ENCODE peak calls at places on chromosomes 16 and 17, in eight cellular contexts. One of them, this sample, is unnamed.

GRCh38 chr16:89398924-89399323 is 91.4 kb downstream of the ANKRD11 start:
- DNase-seq in stimulated activated naive CD4-positive, alpha-beta T cell treated with Interleukin-2 at 50 U/mL for 16 hours: no peak
- DNase-seq in hypothalamus: no peak
- DNase-seq in IMR-90: no peak
- DNase-seq in neural crest cell: no peak
- DNase-seq in cortex of kidney: no peak
- DNase-seq in astrocyte of the spinal cord: no peak
- DNase-seq in posterior cingulate gyrus: no peak
- DNase-seq in this sample: no peak

GRCh38 chr17:60455378-60455777 is 33.1 kb downstream of the CHCT1 start:
- DNase-seq in IMR-90: peak; percentile 18
- DNase-seq in cortex of kidney: no peak
- DNase-seq in hypothalamus: no peak
- DNase-seq in stimulated activated naive CD4-positive, alpha-beta T cell treated with Interleukin-2 at 50 U/mL for 16 hours: no peak
- DNase-seq in posterior cingulate gyrus: no peak
- DNase-seq in neural crest cell: no peak
- DNase-seq in astrocyte of the spinal cord: no peak
- DNase-seq in this sample: no peak

GRCh38 chr17:2980211-2980903 is 83.0 kb downstream of the OR1D5 start:
- DNase-seq in neural crest cell: no peak
- DNase-seq in cortex of kidney: no peak
- DNase-seq in IMR-90: no peak
- DNase-seq in posterior cingulate gyrus: no peak
- DNase-seq in stimulated activated naive CD4-positive, alpha-beta T cell treated with Interleukin-2 at 50 U/mL for 16 hours: no peak
- DNase-seq in hypothalamus: no peak
- DNase-seq in astrocyte of the spinal cord: no peak
- DNase-seq in this sample: peak; percentile 46

GRCh38 chr16:25613931-25614330 is 77.8 kb upstream of the HS3ST4 start:
- DNase-seq in astrocyte of the spinal cord: no peak
- DNase-seq in IMR-90: no peak
- DNase-seq in hypothalamus: no peak
- DNase-seq in neural crest cell: no peak
- DNase-seq in cortex of kidney: no peak
- DNase-seq in stimulated activated naive CD4-positive, alpha-beta T cell treated with Interleukin-2 at 50 U/mL for 16 hours: no peak
- DNase-seq in posterior cingulate gyrus: no peak
- DNase-seq in this sample: no peak

GRCh38 chr16:83397601-83398000 is 410.2 kb upstream of the HSBP1 start:
- DNase-seq in stimulated activated naive CD4-positive, alpha-beta T cell treated with Interleukin-2 at 50 U/mL for 16 hours: no peak
- DNase-seq in posterior cingulate gyrus: no peak
- DNase-seq in neural crest cell: no peak
- DNase-seq in IMR-90: no peak
- DNase-seq in cortex of kidney: no peak
- DNase-seq in hypothalamus: no peak
- DNase-seq in astrocyte of the spinal cord: no peak
- DNase-seq in this sample: no peak

GRCh38 chr16:23432176-23433128 is 20.5 kb downstream of the COG7 start:
- DNase-seq in IMR-90: peak; percentile 37
- DNase-seq in astrocyte of the spinal cord: no peak
- DNase-seq in stimulated activated naive CD4-positive, alpha-beta T cell treated with Interleukin-2 at 50 U/mL for 16 hours: no peak
- DNase-seq in posterior cingulate gyrus: no peak
- DNase-seq in cortex of kidney: no peak
- DNase-seq in neural crest cell: no peak
- DNase-seq in hypothalamus: no peak
- DNase-seq in this sample: no peak

GRCh38 chr16:24939738-24940137 is 75.4 kb downstream of the ARHGAP17 start:
- DNase-seq in cortex of kidney: no peak
- DNase-seq in astrocyte of the spinal cord: no peak
- DNase-seq in neural crest cell: no peak
- DNase-seq in stimulated activated naive CD4-positive, alpha-beta T cell treated with Interleukin-2 at 50 U/mL for 16 hours: no peak
- DNase-seq in hypothalamus: no peak
- DNase-seq in posterior cingulate gyrus: no peak
- DNase-seq in IMR-90: peak; percentile 46
- DNase-seq in this sample: no peak

GRCh38 chr17:44324571-44325275 is at the start of gene SLC25A39:
- DNase-seq in astrocyte of the spinal cord: peak; percentile 93
- DNase-seq in cortex of kidney: peak; percentile 70
- DNase-seq in hypothalamus: peak; percentile 65
- DNase-seq in posterior cingulate gyrus: peak; percentile 94
- DNase-seq in stimulated activated naive CD4-positive, alpha-beta T cell treated with Interleukin-2 at 50 U/mL for 16 hours: peak; percentile 88
- DNase-seq in IMR-90: peak; percentile 93
- DNase-seq in neural crest cell: peak; percentile 95
- DNase-seq in this sample: peak; percentile 97

GRCh38 chr16:7679899-7680298 is 347.3 kb downstream of the RBFOX1 start:
- DNase-seq in IMR-90: no peak
- DNase-seq in posterior cingulate gyrus: no peak
- DNase-seq in neural crest cell: no peak
- DNase-seq in astrocyte of the spinal cord: no peak
- DNase-seq in hypothalamus: no peak
- DNase-seq in stimulated activated naive CD4-positive, alpha-beta T cell treated with Interleukin-2 at 50 U/mL for 16 hours: no peak
- DNase-seq in cortex of kidney: no peak
- DNase-seq in this sample: no peak

GRCh38 chr16:55562936-55563335 is 3.5 kb upstream of the CAPNS2 start:
- DNase-seq in neural crest cell: no peak
- DNase-seq in stimulated activated naive CD4-positive, alpha-beta T cell treated with Interleukin-2 at 50 U/mL for 16 hours: no peak
- DNase-seq in cortex of kidney: no peak
- DNase-seq in astrocyte of the spinal cord: no peak
- DNase-seq in IMR-90: peak; percentile 43
- DNase-seq in posterior cingulate gyrus: no peak
- DNase-seq in hypothalamus: no peak
- DNase-seq in this sample: no peak

GRCh38 chr17:16281351-16281750 is 64.3 kb downstream of the PIGL start:
- DNase-seq in hypothalamus: no peak
- DNase-seq in cortex of kidney: no peak
- DNase-seq in IMR-90: peak; percentile 96
- DNase-seq in astrocyte of the spinal cord: peak; percentile 87
- DNase-seq in neural crest cell: no peak
- DNase-seq in posterior cingulate gyrus: no peak
- DNase-seq in stimulated activated naive CD4-positive, alpha-beta T cell treated with Interleukin-2 at 50 U/mL for 16 hours: no peak
- DNase-seq in this sample: no peak